ENCODE peak calls at places on chromosomes 5 and 9, in nine cellular contexts. One of them, this sample, is unnamed.

GRCh38 chr9:112489039-112489546 is 2.5 kb downstream of the KIAA1958 start:
- DNase-seq in AG09319: no peak
- DNase-seq in Peyer's patch: no peak
- DNase-seq in IMR-90: no peak
- DNase-seq in SK-N-SH: no peak
- DNase-seq in cardiac muscle cell: no peak
- DNase-seq in WTC11: no peak
- DNase-seq in thoracic aorta: no peak
- DNase-seq in GM23338: peak
- DNase-seq in this sample: no peak

GRCh38 chr5:157359350-157359910 is 93.5 kb downstream of the CYFIP2 start:
- DNase-seq in SK-N-SH: peak
- DNase-seq in AG09319: peak
- DNase-seq in IMR-90: no peak
- DNase-seq in WTC11: no peak
- DNase-seq in GM23338: no peak
- DNase-seq in Peyer's patch: no peak
- DNase-seq in thoracic aorta: no peak
- DNase-seq in cardiac muscle cell: no peak
- DNase-seq in this sample: no peak

GRCh38 chr9:133991211-133991921 is 758 bp downstream of the VAV2 start:
- DNase-seq in cardiac muscle cell: peak
- DNase-seq in SK-N-SH: peak
- DNase-seq in WTC11: peak
- DNase-seq in Peyer's patch: peak
- DNase-seq in IMR-90: no peak
- DNase-seq in AG09319: no peak
- DNase-seq in GM23338: peak
- DNase-seq in thoracic aorta: no peak
- DNase-seq in this sample: no peak

GRCh38 chr5:180594311-180595045 is 3.2 kb upstream of the SCGB3A1 start:
- DNase-seq in GM23338: no peak
- DNase-seq in SK-N-SH: peak
- DNase-seq in IMR-90: no peak
- DNase-seq in thoracic aorta: no peak
- DNase-seq in WTC11: no peak
- DNase-seq in Peyer's patch: no peak
- DNase-seq in AG09319: no peak
- DNase-seq in cardiac muscle cell: no peak
- DNase-seq in this sample: no peak

GRCh38 chr5:65111961-65112658 is 343.4 kb downstream of the CWC27 start:
- DNase-seq in SK-N-SH: no peak
- DNase-seq in cardiac muscle cell: no peak
- DNase-seq in WTC11: no peak
- DNase-seq in thoracic aorta: no peak
- DNase-seq in Peyer's patch: no peak
- DNase-seq in AG09319: no peak
- DNase-seq in IMR-90: no peak
- DNase-seq in GM23338: no peak
- DNase-seq in this sample: no peak

GRCh38 chr5:151079838-151080619 is 805 bp downstream of the TNIP1 start:
- DNase-seq in WTC11: no peak
- DNase-seq in SK-N-SH: peak
- DNase-seq in cardiac muscle cell: peak
- DNase-seq in AG09319: no peak
- DNase-seq in GM23338: no peak
- DNase-seq in Peyer's patch: no peak
- DNase-seq in IMR-90: peak
- DNase-seq in thoracic aorta: no peak
- DNase-seq in this sample: no peak

GRCh38 chr9:8297047-8297446 is 497.5 kb upstream of the DMAC1 start:
- DNase-seq in cardiac muscle cell: no peak
- DNase-seq in WTC11: no peak
- DNase-seq in IMR-90: no peak
- DNase-seq in AG09319: no peak
- DNase-seq in SK-N-SH: no peak
- DNase-seq in Peyer's patch: no peak
- DNase-seq in GM23338: no peak
- DNase-seq in thoracic aorta: no peak
- DNase-seq in this sample: no peak

GRCh38 chr9:116499986-116500871 is 186.9 kb upstream of the TRIM32 start:
- DNase-seq in cardiac muscle cell: peak
- DNase-seq in AG09319: peak
- DNase-seq in WTC11: no peak
- DNase-seq in SK-N-SH: no peak
- DNase-seq in IMR-90: peak
- DNase-seq in Peyer's patch: no peak
- DNase-seq in GM23338: no peak
- DNase-seq in thoracic aorta: no peak
- DNase-seq in this sample: no peak

GRCh38 chr5:120083851-120084615 is 380.1 kb upstream of the PRR16 start:
- DNase-seq in SK-N-SH: no peak
- DNase-seq in cardiac muscle cell: no peak
- DNase-seq in Peyer's patch: no peak
- DNase-seq in thoracic aorta: no peak
- DNase-seq in IMR-90: peak
- DNase-seq in AG09319: peak
- DNase-seq in GM23338: no peak
- DNase-seq in WTC11: no peak
- DNase-seq in this sample: no peak

GRCh38 chr5:120086081-120086480 is 378.0 kb upstream of the PRR16 start:
- DNase-seq in cardiac muscle cell: no peak
- DNase-seq in thoracic aorta: no peak
- DNase-seq in SK-N-SH: no peak
- DNase-seq in GM23338: no peak
- DNase-seq in WTC11: no peak
- DNase-seq in IMR-90: peak
- DNase-seq in Peyer's patch: no peak
- DNase-seq in AG09319: no peak
- DNase-seq in this sample: no peak

GRCh38 chr5:120082316-120083068 is 381.6 kb upstream of the PRR16 start:
- DNase-seq in IMR-90: no peak
- DNase-seq in Peyer's patch: no peak
- DNase-seq in WTC11: no peak
- DNase-seq in GM23338: no peak
- DNase-seq in AG09319: no peak
- DNase-seq in thoracic aorta: no peak
- DNase-seq in SK-N-SH: no peak
- DNase-seq in cardiac muscle cell: no peak
- DNase-seq in this sample: no peak
- TF ChIP-seq CTCF in IMR-90: peak
- TF ChIP-seq CTCF in Peyer's patch: no peak
- TF ChIP-seq CTCF in WTC11: no peak
- TF ChIP-seq CTCF in GM23338: no peak
- TF ChIP-seq CTCF in AG09319: no peak
- TF ChIP-seq CTCF in thoracic aorta: no peak
- TF ChIP-seq CTCF in SK-N-SH: peak
- TF ChIP-seq CTCF in cardiac muscle cell: peak
- TF ChIP-seq CTCF in this sample: no peak

GRCh38 chr9:120610975-120611689 is 31.2 kb upstream of the CDK5RAP2 start:
- DNase-seq in cardiac muscle cell: peak
- DNase-seq in SK-N-SH: no peak
- DNase-seq in thoracic aorta: no peak
- DNase-seq in GM23338: peak
- DNase-seq in Peyer's patch: no peak
- DNase-seq in IMR-90: no peak
- DNase-seq in AG09319: no peak
- DNase-seq in WTC11: no peak
- DNase-seq in this sample: no peak
- TF ChIP-seq CTCF in cardiac muscle cell: peak
- TF ChIP-seq CTCF in SK-N-SH: peak
- TF ChIP-seq CTCF in thoracic aorta: no peak
- TF ChIP-seq CTCF in GM23338: peak
- TF ChIP-seq CTCF in Peyer's patch: no peak
- TF ChIP-seq CTCF in IMR-90: peak
- TF ChIP-seq CTCF in AG09319: no peak
- TF ChIP-seq CTCF in WTC11: peak
- TF ChIP-seq CTCF in this sample: no peak

DNA sequence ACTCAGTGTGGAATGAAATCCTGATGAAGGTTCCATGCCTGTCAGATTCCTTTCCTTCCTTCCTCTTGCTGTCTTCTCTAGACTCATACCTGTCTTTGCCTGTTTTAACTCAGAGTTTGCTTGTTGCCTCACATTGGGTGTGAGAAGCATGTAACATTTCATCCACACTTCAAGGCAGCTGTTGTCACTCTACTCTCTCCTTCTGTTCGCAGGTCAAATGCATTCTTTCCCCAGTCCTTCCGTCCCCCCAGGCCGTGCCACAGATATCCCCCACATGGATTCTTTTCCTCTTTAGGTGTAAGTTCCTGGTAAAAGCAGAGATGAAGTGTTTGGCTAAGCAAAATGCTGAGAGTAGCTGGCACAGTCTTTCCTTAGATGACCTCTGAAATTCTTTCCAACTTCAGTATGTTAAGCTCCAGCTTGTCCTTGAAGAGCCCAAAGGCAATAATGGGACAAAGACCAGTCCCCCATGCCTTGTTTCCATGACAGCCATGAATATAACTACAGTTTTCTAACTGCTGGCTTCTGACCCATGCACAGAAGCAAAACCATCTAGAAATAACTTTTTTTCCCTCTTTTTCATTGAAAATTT is 328.2 kb downstream of the SLIT3 start:
- DNase-seq in IMR-90: no peak
- DNase-seq in WTC11: no peak
- DNase-seq in cardiac muscle cell: no peak
- DNase-seq in SK-N-SH: no peak
- DNase-seq in GM23338: no peak
- DNase-seq in Peyer's patch: no peak
- DNase-seq in thoracic aorta: no peak
- DNase-seq in AG09319: no peak
- DNase-seq in this sample: no peak
- TF ChIP-seq CTCF in IMR-90: no peak
- TF ChIP-seq CTCF in WTC11: no peak
- TF ChIP-seq CTCF in cardiac muscle cell: no peak
- TF ChIP-seq CTCF in SK-N-SH: no peak
- TF ChIP-seq CTCF in GM23338: no peak
- TF ChIP-seq CTCF in Peyer's patch: no peak
- TF ChIP-seq CTCF in thoracic aorta: no peak
- TF ChIP-seq CTCF in AG09319: no peak
- TF ChIP-seq CTCF in this sample: no peak

DNA sequence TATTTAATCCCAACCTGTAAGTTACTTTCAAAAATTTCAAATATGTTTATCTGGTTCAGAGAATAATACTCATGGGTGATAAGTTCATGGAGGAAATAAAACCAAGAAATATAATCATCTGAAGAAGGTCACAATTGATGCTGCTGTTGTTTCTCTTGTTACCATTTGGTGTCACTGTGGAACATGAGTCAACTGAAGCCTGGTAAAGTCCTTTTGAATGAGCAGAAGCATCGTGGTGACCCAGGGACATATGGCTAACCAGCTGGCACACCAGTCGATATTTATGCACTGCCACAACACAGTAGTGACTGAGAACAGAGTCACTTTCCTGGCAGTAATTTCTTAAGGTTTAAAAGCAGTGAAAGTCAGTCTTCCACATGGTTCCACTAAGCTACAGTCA is 612.9 kb upstream of the TLE4 start:
- DNase-seq in SK-N-SH: no peak
- DNase-seq in Peyer's patch: no peak
- DNase-seq in IMR-90: no peak
- DNase-seq in GM23338: peak
- DNase-seq in thoracic aorta: no peak
- DNase-seq in WTC11: no peak
- DNase-seq in AG09319: no peak
- DNase-seq in cardiac muscle cell: no peak
- DNase-seq in this sample: no peak
- TF ChIP-seq CTCF in SK-N-SH: peak
- TF ChIP-seq CTCF in Peyer's patch: no peak
- TF ChIP-seq CTCF in IMR-90: no peak
- TF ChIP-seq CTCF in GM23338: peak
- TF ChIP-seq CTCF in thoracic aorta: no peak
- TF ChIP-seq CTCF in WTC11: no peak
- TF ChIP-seq CTCF in AG09319: no peak
- TF ChIP-seq CTCF in cardiac muscle cell: no peak
- TF ChIP-seq CTCF in this sample: no peak

GRCh38 chr5:122492675-122493074 is 180.6 kb downstream of the SNCAIP start:
- DNase-seq in AG09319: no peak
- DNase-seq in thoracic aorta: no peak
- DNase-seq in SK-N-SH: peak
- DNase-seq in WTC11: no peak
- DNase-seq in IMR-90: no peak
- DNase-seq in GM23338: peak
- DNase-seq in cardiac muscle cell: peak
- DNase-seq in Peyer's patch: no peak
- DNase-seq in this sample: no peak
- TF ChIP-seq CTCF in AG09319: peak
- TF ChIP-seq CTCF in thoracic aorta: peak
- TF ChIP-seq CTCF in SK-N-SH: no peak
- TF ChIP-seq CTCF in WTC11: no peak
- TF ChIP-seq CTCF in IMR-90: peak
- TF ChIP-seq CTCF in GM23338: peak
- TF ChIP-seq CTCF in cardiac muscle cell: peak
- TF ChIP-seq CTCF in Peyer's patch: no peak
- TF ChIP-seq CTCF in this sample: no peak

GRCh38 chr9:78191931-78192330 is 43.9 kb upstream of the CEP78 start:
- DNase-seq in cardiac muscle cell: no peak
- DNase-seq in AG09319: no peak
- DNase-seq in WTC11: no peak
- DNase-seq in SK-N-SH: no peak
- DNase-seq in Peyer's patch: no peak
- DNase-seq in thoracic aorta: no peak
- DNase-seq in IMR-90: no peak
- DNase-seq in GM23338: no peak
- DNase-seq in this sample: no peak
- TF ChIP-seq CTCF in cardiac muscle cell: no peak
- TF ChIP-seq CTCF in AG09319: no peak
- TF ChIP-seq CTCF in WTC11: no peak
- TF ChIP-seq CTCF in SK-N-SH: no peak
- TF ChIP-seq CTCF in Peyer's patch: no peak
- TF ChIP-seq CTCF in thoracic aorta: no peak
- TF ChIP-seq CTCF in IMR-90: no peak
- TF ChIP-seq CTCF in GM23338: no peak
- TF ChIP-seq CTCF in this sample: no peak